ENCODE peak calls at places on chromosome 11, in eight cellular contexts. N is nephron progenitor cell; B is endothelial cell; H is AG09309; V is RPMI8226; E is activated CD4-positive, alpha-beta T cell treated with anti-CD3 and anti-CD28 coated beads, Interleukin-2, amount 50 U/mL, for 24 hours; S is NCI-H69; D is activated T-helper 1 cell treated with anti-CD3 and anti-CD28 coated beads, Interleukin-12 subunit alpha, Interleukin-12 subunit beta, Interleukin-2, Interleukin-4 antibody, amounts not matched to agents 30 ng/mL and 10 ng/mL and 1 ng/mL, durations not matched to agents 14 hours and 24 hours and 36 hours. T is an unnamed sample.

GRCh38 chr11:134445601-134446325 is 33.7 kb upstream of the B3GAT1 start:
- DNase-seq in N (no peak), B (no peak), H (no peak), V (peak), E (no peak), S (no peak), D (no peak), T (no peak)

GRCh38 chr11:17547932-17548331 is 873 bp downstream of the OTOG start:
- DNase-seq in N (no peak), B (no peak), H (no peak), V (no peak), E (no peak), S (peak), D (no peak), T (no peak)

GRCh38 chr11:10529279-10529678 is 11.7 kb downstream of the RNF141 start:
- DNase-seq in N (no peak), B (no peak), H (no peak), V (no peak), E (no peak), S (no peak), D (no peak), T (no peak)

GRCh38 chr11:77371646-77372045 is 70.2 kb upstream of the GDPD4 start:
- DNase-seq in N (no peak), B (no peak), H (no peak), V (no peak), E (no peak), S (peak), D (no peak), T (no peak)

GRCh38 chr11:17563248-17563647 is 16.2 kb downstream of the OTOG start:
- DNase-seq in N (no peak), B (no peak), H (no peak), V (no peak), E (no peak), S (peak), D (no peak), T (no peak)

GRCh38 chr11:70755410-70756158 is 357.3 kb downstream of the CTTN start:
- DNase-seq in N (peak), B (peak), H (peak), V (peak), E (peak), S (peak), D (peak), T (peak)

GRCh38 chr11:110098645-110099044 is 5.5 kb downstream of the ZC3H12C start:
- DNase-seq in N (no peak), B (no peak), H (no peak), V (peak), E (no peak), S (peak), D (no peak), T (no peak)

GRCh38 chr11:16289541-16289940 is 66.8 kb downstream of the SOX6 start:
- DNase-seq in N (no peak), B (no peak), H (no peak), V (no peak), E (no peak), S (no peak), D (no peak), T (no peak)

GRCh38 chr11:62865641-62866040 is 15.1 kb upstream of the SLC3A2 start:
- DNase-seq in N (no peak), B (no peak), H (no peak), V (no peak), E (no peak), S (no peak), D (no peak), T (no peak)

GRCh38 chr11:14471127-14471526 is 28.5 kb downstream of the COPB1 start:
- DNase-seq in N (no peak), B (no peak), H (no peak), V (no peak), E (no peak), S (no peak), D (no peak), T (no peak)

GRCh38 chr11:44625759-44626523 is 60.5 kb downstream of the CD82 start:
- DNase-seq in N (no peak), B (no peak), H (no peak), V (no peak), E (no peak), S (no peak), D (no peak), T (no peak)

GRCh38 chr11:34357646-34358257 is at the start of gene ABTB2:
- DNase-seq in N (peak), B (peak), H (peak), V (peak), E (peak), S (peak), D (peak), T (peak)